ENCODE peak calls at places on chromosomes 1 and 21, in ten cellular contexts. One of them, this sample, is unnamed.

GRCh38 chr1:1371354-1371740 is 3.7 kb downstream of the AURKAIP1 start:
- DNase-seq in CD4-positive, alpha-beta memory T cell: peak; percentile 87
- DNase-seq in ovary: no peak
- DNase-seq in stomach: no peak
- DNase-seq in IMR-90: no peak
- DNase-seq in A549: no peak
- DNase-seq in pancreas: no peak
- DNase-seq in body of pancreas: no peak
- DNase-seq in sigmoid colon: no peak
- DNase-seq in neuronal stem cell: no peak
- DNase-seq in this sample: peak; percentile 70

GRCh38 chr1:75614455-75615379 is 3.8 kb upstream of the SLC44A5 start:
- DNase-seq in CD4-positive, alpha-beta memory T cell: peak; percentile 9
- DNase-seq in ovary: peak; percentile 15
- DNase-seq in stomach: peak; percentile 50
- DNase-seq in IMR-90: peak; percentile 4
- DNase-seq in A549: peak; percentile 53
- DNase-seq in pancreas: peak; percentile 58
- DNase-seq in body of pancreas: peak; percentile 81
- DNase-seq in sigmoid colon: no peak
- DNase-seq in neuronal stem cell: peak; percentile 73
- DNase-seq in this sample: no peak

GRCh38 chr1:203858055-203858454 is 3.3 kb upstream of the SNRPE start:
- DNase-seq in CD4-positive, alpha-beta memory T cell: no peak
- DNase-seq in ovary: no peak
- DNase-seq in stomach: no peak
- DNase-seq in IMR-90: peak; percentile 90
- DNase-seq in A549: peak; percentile 26
- DNase-seq in pancreas: no peak
- DNase-seq in body of pancreas: no peak
- DNase-seq in sigmoid colon: no peak
- DNase-seq in neuronal stem cell: no peak
- DNase-seq in this sample: no peak

GRCh38 chr1:203559523-203559922 is 65.6 kb downstream of the OPTC start:
- DNase-seq in CD4-positive, alpha-beta memory T cell: no peak
- DNase-seq in ovary: no peak
- DNase-seq in stomach: no peak
- DNase-seq in IMR-90: peak; percentile 87
- DNase-seq in A549: no peak
- DNase-seq in pancreas: no peak
- DNase-seq in body of pancreas: no peak
- DNase-seq in sigmoid colon: no peak
- DNase-seq in neuronal stem cell: no peak
- DNase-seq in this sample: no peak

GRCh38 chr21:41361786-41362604 is at the start of gene MX2:
- DNase-seq in CD4-positive, alpha-beta memory T cell: peak; percentile 91
- DNase-seq in ovary: peak; percentile 36
- DNase-seq in stomach: peak; percentile 66
- DNase-seq in IMR-90: peak; percentile 81
- DNase-seq in A549: no peak
- DNase-seq in pancreas: no peak
- DNase-seq in body of pancreas: no peak
- DNase-seq in sigmoid colon: peak; percentile 85
- DNase-seq in neuronal stem cell: no peak
- DNase-seq in this sample: peak; percentile 65

GRCh38 chr1:220711086-220711809 is 21.1 kb downstream of the C1orf115 start:
- DNase-seq in CD4-positive, alpha-beta memory T cell: no peak
- DNase-seq in ovary: no peak
- DNase-seq in stomach: no peak
- DNase-seq in IMR-90: no peak
- DNase-seq in A549: no peak
- DNase-seq in pancreas: no peak
- DNase-seq in body of pancreas: peak; percentile 64
- DNase-seq in sigmoid colon: no peak
- DNase-seq in neuronal stem cell: no peak
- DNase-seq in this sample: no peak

GRCh38 chr1:196209983-196210382 is 398.3 kb downstream of the KCNT2 start:
- DNase-seq in CD4-positive, alpha-beta memory T cell: no peak
- DNase-seq in ovary: no peak
- DNase-seq in stomach: no peak
- DNase-seq in IMR-90: no peak
- DNase-seq in A549: no peak
- DNase-seq in pancreas: no peak
- DNase-seq in body of pancreas: no peak
- DNase-seq in sigmoid colon: no peak
- DNase-seq in neuronal stem cell: no peak
- DNase-seq in this sample: no peak

GRCh38 chr1:44237721-44238457 is 24.6 kb downstream of the DMAP1 start:
- DNase-seq in CD4-positive, alpha-beta memory T cell: no peak
- DNase-seq in ovary: peak; percentile 46
- DNase-seq in stomach: no peak
- DNase-seq in IMR-90: peak; percentile 25
- DNase-seq in A549: no peak
- DNase-seq in pancreas: no peak
- DNase-seq in body of pancreas: peak; percentile 19
- DNase-seq in sigmoid colon: peak; percentile 94
- DNase-seq in neuronal stem cell: peak; percentile 66
- DNase-seq in this sample: no peak

GRCh38 chr1:167453156-167453555 is 65.2 kb downstream of the CD247 start:
- DNase-seq in CD4-positive, alpha-beta memory T cell: no peak
- DNase-seq in ovary: no peak
- DNase-seq in stomach: no peak
- DNase-seq in IMR-90: no peak
- DNase-seq in A549: no peak
- DNase-seq in pancreas: no peak
- DNase-seq in body of pancreas: peak; percentile 18
- DNase-seq in sigmoid colon: peak; percentile 4
- DNase-seq in neuronal stem cell: no peak
- DNase-seq in this sample: no peak

GRCh38 chr1:89566761-89567174 is 42.1 kb downstream of the LRRC8B start:
- DNase-seq in CD4-positive, alpha-beta memory T cell: no peak
- DNase-seq in ovary: peak; percentile 46
- DNase-seq in stomach: no peak
- DNase-seq in IMR-90: peak; percentile 13
- DNase-seq in A549: no peak
- DNase-seq in pancreas: peak; percentile 41
- DNase-seq in body of pancreas: peak; percentile 75
- DNase-seq in sigmoid colon: peak; percentile 66
- DNase-seq in neuronal stem cell: peak; percentile 37
- DNase-seq in this sample: peak; percentile 81

GRCh38 chr1:78650114-78650513 is 483 bp downstream of the IFI44 start:
- DNase-seq in CD4-positive, alpha-beta memory T cell: peak; percentile 14
- DNase-seq in ovary: no peak
- DNase-seq in stomach: no peak
- DNase-seq in IMR-90: no peak
- DNase-seq in A549: no peak
- DNase-seq in pancreas: no peak
- DNase-seq in body of pancreas: no peak
- DNase-seq in sigmoid colon: no peak
- DNase-seq in neuronal stem cell: no peak
- DNase-seq in this sample: no peak

GRCh38 chr1:245184791-245185190 is 30.0 kb downstream of the KIF26B start:
- DNase-seq in CD4-positive, alpha-beta memory T cell: no peak
- DNase-seq in ovary: no peak
- DNase-seq in stomach: no peak
- DNase-seq in IMR-90: no peak
- DNase-seq in A549: no peak
- DNase-seq in pancreas: no peak
- DNase-seq in body of pancreas: no peak
- DNase-seq in sigmoid colon: no peak
- DNase-seq in neuronal stem cell: no peak
- DNase-seq in this sample: no peak

GRCh38 chr1:1075148-1075935 is 1.2 kb upstream of the RNF223 start:
- DNase-seq in CD4-positive, alpha-beta memory T cell: no peak
- DNase-seq in ovary: no peak
- DNase-seq in stomach: no peak
- DNase-seq in IMR-90: no peak
- DNase-seq in A549: no peak
- DNase-seq in pancreas: peak; percentile 42
- DNase-seq in body of pancreas: no peak
- DNase-seq in sigmoid colon: peak; percentile 66
- DNase-seq in neuronal stem cell: no peak
- DNase-seq in this sample: peak; percentile 30

GRCh38 chr21:34887729-34888568 is 161.2 kb downstream of the RUNX1 start:
- DNase-seq in CD4-positive, alpha-beta memory T cell: peak; percentile 78
- DNase-seq in ovary: peak; percentile 65
- DNase-seq in stomach: peak; percentile 82
- DNase-seq in IMR-90: peak; percentile 99
- DNase-seq in A549: peak; percentile 72
- DNase-seq in pancreas: peak; percentile 66
- DNase-seq in body of pancreas: peak; percentile 72
- DNase-seq in sigmoid colon: peak; percentile 88
- DNase-seq in neuronal stem cell: no peak
- DNase-seq in this sample: peak; percentile 95

GRCh38 chr1:90502696-90503095 is 214.4 kb downstream of the BARHL2 start:
- DNase-seq in CD4-positive, alpha-beta memory T cell: no peak
- DNase-seq in ovary: no peak
- DNase-seq in stomach: no peak
- DNase-seq in IMR-90: no peak
- DNase-seq in A549: no peak
- DNase-seq in pancreas: no peak
- DNase-seq in body of pancreas: no peak
- DNase-seq in sigmoid colon: no peak
- DNase-seq in neuronal stem cell: peak; percentile 74
- DNase-seq in this sample: no peak

GRCh38 chr1:116115476-116115875 is 4.3 kb downstream of the MAB21L3 start:
- DNase-seq in CD4-positive, alpha-beta memory T cell: no peak
- DNase-seq in ovary: no peak
- DNase-seq in stomach: no peak
- DNase-seq in IMR-90: peak; percentile 75
- DNase-seq in A549: peak; percentile 10
- DNase-seq in pancreas: no peak
- DNase-seq in body of pancreas: no peak
- DNase-seq in sigmoid colon: no peak
- DNase-seq in neuronal stem cell: no peak
- DNase-seq in this sample: no peak

GRCh38 chr1:16371725-16372124 is 4.7 kb downstream of the SZRD1 start:
- DNase-seq in CD4-positive, alpha-beta memory T cell: no peak
- DNase-seq in ovary: no peak
- DNase-seq in stomach: no peak
- DNase-seq in IMR-90: peak; percentile 65
- DNase-seq in A549: peak; percentile 39
- DNase-seq in pancreas: no peak
- DNase-seq in body of pancreas: no peak
- DNase-seq in sigmoid colon: no peak
- DNase-seq in neuronal stem cell: no peak
- DNase-seq in this sample: no peak

GRCh38 chr21:33543505-33544129 is 779 bp downstream of the SON start:
- DNase-seq in CD4-positive, alpha-beta memory T cell: no peak
- DNase-seq in ovary: no peak
- DNase-seq in stomach: peak; percentile 72
- DNase-seq in IMR-90: no peak
- DNase-seq in A549: no peak
- DNase-seq in pancreas: peak; percentile 73
- DNase-seq in body of pancreas: peak; percentile 69
- DNase-seq in sigmoid colon: peak; percentile 81
- DNase-seq in neuronal stem cell: no peak
- DNase-seq in this sample: peak; percentile 92
- H3K4me3 ChIP-seq in CD4-positive, alpha-beta memory T cell: peak overlapping the region; percentile 87
- H3K4me3 ChIP-seq in ovary: peak overlapping the region; percentile 88
- H3K4me3 ChIP-seq in stomach: peak overlapping the region; percentile 79
- H3K4me3 ChIP-seq in IMR-90: peak overlapping the region; percentile 70
- H3K4me3 ChIP-seq in A549: peak overlapping the region; percentile 79
- H3K4me3 ChIP-seq in pancreas: peak overlapping the region; percentile 79
- H3K4me3 ChIP-seq in body of pancreas: peak overlapping the region; percentile 69
- H3K4me3 ChIP-seq in sigmoid colon: peak overlapping the region; percentile 63
- H3K4me3 ChIP-seq in neuronal stem cell: peak overlapping the region; percentile 89
- H3K4me3 ChIP-seq in this sample: peak overlapping the region; percentile 61

DNA sequence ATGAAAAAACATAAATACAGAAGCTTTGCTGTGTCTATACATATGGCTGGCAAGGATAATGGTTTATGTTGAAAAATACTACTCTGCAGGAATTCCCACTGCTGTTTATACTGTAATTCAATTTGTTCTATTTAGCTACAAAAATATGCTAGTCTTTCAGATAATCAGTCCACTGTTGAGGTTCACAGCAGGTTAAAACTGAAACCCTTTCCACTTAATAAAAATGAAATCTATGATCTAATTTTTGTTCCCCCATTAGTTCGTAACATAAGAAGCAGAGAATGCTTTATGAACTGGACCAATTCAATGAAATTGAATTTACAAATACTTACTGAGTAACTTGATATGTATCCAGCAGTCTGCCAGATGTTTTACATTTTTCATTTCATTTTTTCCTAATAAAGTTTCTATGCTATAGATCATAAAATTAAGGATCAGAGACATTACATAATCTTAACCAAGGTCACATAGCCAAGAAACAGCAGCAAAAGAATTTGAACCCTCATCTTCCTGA is 360.1 kb upstream of the BEND5 start:
- DNase-seq in CD4-positive, alpha-beta memory T cell: no peak
- DNase-seq in ovary: no peak
- DNase-seq in stomach: no peak
- DNase-seq in IMR-90: no peak
- DNase-seq in A549: no peak
- DNase-seq in pancreas: no peak
- DNase-seq in body of pancreas: no peak
- DNase-seq in sigmoid colon: no peak
- DNase-seq in neuronal stem cell: no peak
- DNase-seq in this sample: no peak
- H3K9me3 ChIP-seq in CD4-positive, alpha-beta memory T cell: no peaks in the 10 kb centered on the region
- H3K9me3 ChIP-seq in ovary: no peaks in the 10 kb centered on the region
- H3K9me3 ChIP-seq in stomach: peaks cover 19% of the 10 kb centered on the region
- H3K9me3 ChIP-seq in IMR-90: no peaks in the 10 kb centered on the region
- H3K9me3 ChIP-seq in A549: no peaks in the 10 kb centered on the region
- H3K9me3 ChIP-seq in pancreas: no peaks in the 10 kb centered on the region
- H3K9me3 ChIP-seq in body of pancreas: no peaks in the 10 kb centered on the region
- H3K9me3 ChIP-seq in sigmoid colon: peaks cover 2% of the 10 kb centered on the region
- H3K9me3 ChIP-seq in neuronal stem cell: no peaks in the 10 kb centered on the region
- H3K9me3 ChIP-seq in this sample: peaks cover 37% of the 10 kb centered on the region

GRCh38 chr1:209783338-209783737 is 1.0 kb downstream of the C1orf74 start:
- DNase-seq in CD4-positive, alpha-beta memory T cell: no peak
- DNase-seq in ovary: no peak
- DNase-seq in stomach: no peak
- DNase-seq in IMR-90: no peak
- DNase-seq in A549: no peak
- DNase-seq in pancreas: no peak
- DNase-seq in body of pancreas: no peak
- DNase-seq in sigmoid colon: no peak
- DNase-seq in neuronal stem cell: no peak
- DNase-seq in this sample: no peak
- H3K4me3 ChIP-seq in CD4-positive, alpha-beta memory T cell: no peak overlapping the region
- H3K4me3 ChIP-seq in ovary: no peak overlapping the region
- H3K4me3 ChIP-seq in stomach: peak overlapping the region; percentile 50
- H3K4me3 ChIP-seq in IMR-90: no peak overlapping the region
- H3K4me3 ChIP-seq in A549: peak overlapping the region; percentile 82
- H3K4me3 ChIP-seq in pancreas: no peak overlapping the region
- H3K4me3 ChIP-seq in body of pancreas: no peak overlapping the region
- H3K4me3 ChIP-seq in sigmoid colon: no peak overlapping the region
- H3K4me3 ChIP-seq in neuronal stem cell: no peak overlapping the region
- H3K4me3 ChIP-seq in this sample: no peak overlapping the region

DNA sequence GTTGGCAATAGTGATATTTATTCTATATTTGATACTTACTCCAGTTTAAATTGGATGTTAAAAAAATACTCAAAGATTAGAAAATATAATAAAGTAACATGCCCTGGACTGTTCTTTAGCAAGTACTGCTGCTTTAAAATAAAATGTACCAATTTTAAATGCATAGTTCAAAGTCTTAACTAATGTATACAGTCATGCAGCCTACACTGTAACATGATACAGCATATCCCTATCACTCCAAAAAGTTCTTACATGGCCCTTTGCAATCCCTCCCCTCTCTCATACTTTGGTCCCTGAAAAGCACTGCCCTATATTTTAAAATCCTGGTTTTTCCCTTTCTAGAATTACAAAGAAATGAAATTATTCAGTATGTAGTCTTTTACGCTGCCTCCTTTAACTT is 726.6 kb downstream of the LTN1 start:
- DNase-seq in CD4-positive, alpha-beta memory T cell: no peak
- DNase-seq in ovary: no peak
- DNase-seq in stomach: no peak
- DNase-seq in IMR-90: peak; percentile 48
- DNase-seq in A549: no peak
- DNase-seq in pancreas: no peak
- DNase-seq in body of pancreas: no peak
- DNase-seq in sigmoid colon: no peak
- DNase-seq in neuronal stem cell: no peak
- DNase-seq in this sample: no peak
- H3K9me3 ChIP-seq in CD4-positive, alpha-beta memory T cell: no peaks in the 10 kb centered on the region
- H3K9me3 ChIP-seq in ovary: no peaks in the 10 kb centered on the region
- H3K9me3 ChIP-seq in stomach: no peaks in the 10 kb centered on the region
- H3K9me3 ChIP-seq in IMR-90: no peaks in the 10 kb centered on the region
- H3K9me3 ChIP-seq in A549: no peaks in the 10 kb centered on the region
- H3K9me3 ChIP-seq in pancreas: no peaks in the 10 kb centered on the region
- H3K9me3 ChIP-seq in body of pancreas: no peaks in the 10 kb centered on the region
- H3K9me3 ChIP-seq in sigmoid colon: no peaks in the 10 kb centered on the region
- H3K9me3 ChIP-seq in neuronal stem cell: no peaks in the 10 kb centered on the region
- H3K9me3 ChIP-seq in this sample: no peaks in the 10 kb centered on the region

This sample was measured in left lung.